ENCODE peak calls at places on chromosomes 4 and X, in seven cellular contexts. C is activated T-helper 1 cell treated with Interleukin-2 at 50 U/mL for 16 hours; G is A673; X is endothelial cell; B is putamen; L is activated effector memory CD4-positive, alpha-beta T cell treated with anti-CD3 and anti-CD28 coated beads, Interleukin-2, amount 50 U/mL, for 16 hours; Y is left ventricle myocardium superior. A is an unnamed sample.

GRCh38 chrX:115360220-115360781 is 70.8 kb downstream of the LUZP4 start:
- DNase-seq in C (no peak), G (no peak), X (no peak), B (no peak), L (no peak), Y (no peak), A (no peak)

GRCh38 chrX:18457000-18457399 is 31.6 kb downstream of the CDKL5 start:
- DNase-seq in C (no peak), G (no peak), X (no peak), B (no peak), L (no peak), Y (no peak), A (no peak)

GRCh38 chr4:112510468-112511293 is 5.3 kb downstream of the NEUROG2 start:
- DNase-seq in C (no peak), G (no peak), X (no peak), B (no peak), L (no peak), Y (no peak), A (no peak)

GRCh38 chr4:147984065-147984777 is 252.3 kb downstream of the ARHGAP10 start:
- DNase-seq in C (no peak), G (peak), X (peak), B (peak), L (no peak), Y (peak), A (no peak)

GRCh38 chr4:4607336-4608213 is 65.7 kb upstream of the STX18 start:
- DNase-seq in C (no peak), G (no peak), X (no peak), B (no peak), L (no peak), Y (no peak), A (no peak)

GRCh38 chr4:118352843-118353373 is at the start of gene PRSS12:
- DNase-seq in C (peak), G (peak), X (peak), B (no peak), L (peak), Y (peak), A (peak)

GRCh38 chr4:88999392-88999791 is 57.6 kb downstream of the FAM13A start:
- DNase-seq in C (no peak), G (no peak), X (no peak), B (no peak), L (no peak), Y (no peak), A (no peak)

GRCh38 chr4:10730019-10730418 is 45.5 kb upstream of the CLNK start:
- DNase-seq in C (no peak), G (no peak), X (no peak), B (no peak), L (no peak), Y (no peak), A (no peak)

GRCh38 chr4:8907596-8908205 is 36.1 kb upstream of the HMX1 start:
- DNase-seq in C (no peak), G (no peak), X (no peak), B (no peak), L (peak), Y (no peak), A (peak)

GRCh38 chr4:16714191-16714590 is 184.3 kb downstream of the LDB2 start:
- DNase-seq in C (no peak), G (no peak), X (no peak), B (no peak), L (no peak), Y (no peak), A (no peak)

A was measured in mesenteric fat pad.